ENCODE peak calls at places on chromosomes 13 and 19, in nine cellular contexts. V is A549; L is neuronal stem cell; K is CD8-positive, alpha-beta T cell; N is upper lobe of right lung; J is NCI-H446 treated with DMSO at 0.1 percent for 48 hours; X is glutamatergic neuron; Q is NCI-H345; Z is effector memory CD8-positive, alpha-beta T cell. O is an unnamed sample.

GRCh38 chr13:111904701-111905608 is 162.0 kb upstream of the SOX1 start:
- DNase-seq in L (no peak), X (no peak), N (peak; percentile 44), K (no peak), Q (no peak), Z (no peak), V (no peak), J (no peak), O (peak; percentile 50)

GRCh38 chr19:55454787-55455243 is 6.6 kb downstream of the ISOC2 start:
- DNase-seq in N (no peak), J (no peak), Z (no peak), Q (peak; percentile 17), L (no peak), X (peak; percentile 82), K (peak; percentile 49), V (peak; percentile 78), O (no peak)

GRCh38 chr19:961866-962620 is 22.1 kb upstream of the WDR18 start:
- DNase-seq in V (peak; percentile 66), X (no peak), L (no peak), Q (no peak), K (no peak), N (no peak), Z (no peak), J (no peak), O (no peak)

GRCh38 chr13:38348890-38349289 is 761 bp upstream of the UFM1 start:
- DNase-seq in V (no peak), K (peak; percentile 25), Z (no peak), J (no peak), X (no peak), L (peak; percentile 11), N (no peak), Q (peak; percentile 67), O (peak; percentile 31)

GRCh38 chr19:4362871-4363545 is 19.6 kb downstream of the MPND start:
- DNase-seq in V (peak; percentile 47), L (no peak), Z (no peak), K (no peak), N (no peak), J (no peak), X (no peak), Q (no peak), O (no peak)

GRCh38 chr19:1747285-1748114 is 5.8 kb upstream of the ONECUT3 start:
- DNase-seq in K (peak; percentile 55), Z (no peak), J (no peak), V (peak; percentile 83), Q (no peak), X (no peak), L (no peak), N (no peak), O (no peak)

GRCh38 chr19:52343548-52343947 is 7.5 kb downstream of the ZNF610 start:
- DNase-seq in Q (peak; percentile 52), Z (peak; percentile 44), V (peak; percentile 40), N (no peak), J (no peak), X (peak; percentile 66), L (peak; percentile 59), K (peak; percentile 53), O (no peak)

GRCh38 chr19:40521276-40521675 is 54.5 kb downstream of the SPTBN4 start:
- DNase-seq in X (no peak), L (no peak), K (no peak), Q (no peak), J (no peak), V (peak; percentile 83), N (no peak), Z (no peak), O (no peak)

GRCh38 chr13:113209336-113209879 is at the start of gene CUL4A:
- DNase-seq in N (peak; percentile 92), X (peak; percentile 80), Z (peak; percentile 50), Q (peak; percentile 82), V (peak; percentile 76), L (peak; percentile 84), K (peak; percentile 65), J (no peak), O (peak; percentile 93)

GRCh38 chr13:97125051-97125809 is 96.9 kb upstream of the MBNL2 start:
- DNase-seq in K (no peak), J (peak; percentile 38), Q (peak; percentile 71), X (peak; percentile 58), V (peak; percentile 41), L (no peak), Z (no peak), N (no peak), O (no peak)

GRCh38 chr19:1295169-1296012 is 9.7 kb downstream of the EFNA2 start:
- DNase-seq in N (no peak), X (peak; percentile 54), Q (no peak), L (no peak), K (peak; percentile 47), Z (no peak), V (no peak), J (no peak), O (no peak)